ENCODE peak calls at places on chromosomes 3 and 15, in eight cellular contexts. One of them, this sample, is unnamed.

GRCh38 chr3:126321490-126321889 is 35.7 kb downstream of the KLF15 start:
- DNase-seq in mesendoderm: no peak
- DNase-seq in GM12864: no peak
- DNase-seq in body of pancreas: no peak
- DNase-seq in PC-3: no peak
- DNase-seq in MM.1S: no peak
- DNase-seq in AG10803: no peak
- DNase-seq in heart right ventricle: no peak
- DNase-seq in this sample: no peak

GRCh38 chr3:181075098-181075497 is 85.6 kb upstream of the DNAJC19 start:
- DNase-seq in mesendoderm: peak; percentile 75
- DNase-seq in GM12864: no peak
- DNase-seq in body of pancreas: no peak
- DNase-seq in PC-3: no peak
- DNase-seq in MM.1S: no peak
- DNase-seq in AG10803: no peak
- DNase-seq in heart right ventricle: no peak
- DNase-seq in this sample: no peak

GRCh38 chr3:14839236-14839635 is 20.5 kb downstream of the FGD5 start:
- DNase-seq in mesendoderm: peak; percentile 92
- DNase-seq in GM12864: no peak
- DNase-seq in body of pancreas: no peak
- DNase-seq in PC-3: no peak
- DNase-seq in MM.1S: no peak
- DNase-seq in AG10803: no peak
- DNase-seq in heart right ventricle: no peak
- DNase-seq in this sample: no peak

GRCh38 chr3:182370949-182371348 is 422.4 kb upstream of the ATP11B start:
- DNase-seq in mesendoderm: no peak
- DNase-seq in GM12864: no peak
- DNase-seq in body of pancreas: no peak
- DNase-seq in PC-3: peak; percentile 81
- DNase-seq in MM.1S: no peak
- DNase-seq in AG10803: no peak
- DNase-seq in heart right ventricle: no peak
- DNase-seq in this sample: no peak

GRCh38 chr3:140206196-140207040 is 271.4 kb downstream of the CLSTN2 start:
- DNase-seq in mesendoderm: peak; percentile 87
- DNase-seq in GM12864: no peak
- DNase-seq in body of pancreas: no peak
- DNase-seq in PC-3: peak; percentile 3
- DNase-seq in MM.1S: no peak
- DNase-seq in AG10803: peak; percentile 60
- DNase-seq in heart right ventricle: peak; percentile 17
- DNase-seq in this sample: no peak

GRCh38 chr3:123419156-123419849 is 29.6 kb downstream of the ADCY5 start:
- DNase-seq in mesendoderm: no peak
- DNase-seq in GM12864: no peak
- DNase-seq in body of pancreas: no peak
- DNase-seq in PC-3: no peak
- DNase-seq in MM.1S: no peak
- DNase-seq in AG10803: no peak
- DNase-seq in heart right ventricle: no peak
- DNase-seq in this sample: no peak

GRCh38 chr15:52337198-52337853 is 41.7 kb upstream of the MYO5C start:
- DNase-seq in mesendoderm: peak; percentile 57
- DNase-seq in GM12864: no peak
- DNase-seq in body of pancreas: no peak
- DNase-seq in PC-3: peak; percentile 78
- DNase-seq in MM.1S: no peak
- DNase-seq in AG10803: peak; percentile 59
- DNase-seq in heart right ventricle: no peak
- DNase-seq in this sample: no peak

GRCh38 chr3:57446318-57446841 is 97.8 kb downstream of the DNAH12 start:
- DNase-seq in mesendoderm: no peak
- DNase-seq in GM12864: no peak
- DNase-seq in body of pancreas: no peak
- DNase-seq in PC-3: no peak
- DNase-seq in MM.1S: no peak
- DNase-seq in AG10803: peak; percentile 51
- DNase-seq in heart right ventricle: no peak
- DNase-seq in this sample: no peak

GRCh38 chr15:65903296-65904073 is 34.2 kb downstream of the RAB11A start:
- DNase-seq in mesendoderm: peak; percentile 73
- DNase-seq in GM12864: no peak
- DNase-seq in body of pancreas: no peak
- DNase-seq in PC-3: peak; percentile 19
- DNase-seq in MM.1S: no peak
- DNase-seq in AG10803: peak; percentile 12
- DNase-seq in heart right ventricle: no peak
- DNase-seq in this sample: no peak

GRCh38 chr3:72018339-72018984 is 233.5 kb upstream of the PROK2 start:
- DNase-seq in mesendoderm: peak; percentile 60
- DNase-seq in GM12864: no peak
- DNase-seq in body of pancreas: no peak
- DNase-seq in PC-3: no peak
- DNase-seq in MM.1S: no peak
- DNase-seq in AG10803: peak; percentile 24
- DNase-seq in heart right ventricle: no peak
- DNase-seq in this sample: no peak

GRCh38 chr3:119627461-119627860 is 29.8 kb downstream of the PLA1A start:
- DNase-seq in mesendoderm: no peak
- DNase-seq in GM12864: no peak
- DNase-seq in body of pancreas: no peak
- DNase-seq in PC-3: no peak
- DNase-seq in MM.1S: no peak
- DNase-seq in AG10803: no peak
- DNase-seq in heart right ventricle: no peak
- DNase-seq in this sample: no peak

GRCh38 chr15:37394402-37395099 is 294.2 kb upstream of the MEIS2 start:
- DNase-seq in mesendoderm: no peak
- DNase-seq in GM12864: no peak
- DNase-seq in body of pancreas: no peak
- DNase-seq in PC-3: no peak
- DNase-seq in MM.1S: peak; percentile 35
- DNase-seq in AG10803: no peak
- DNase-seq in heart right ventricle: no peak
- DNase-seq in this sample: no peak

GRCh38 chr15:59199775-59200465 is 6.7 kb upstream of the LDHAL6B start:
- DNase-seq in mesendoderm: no peak
- DNase-seq in GM12864: no peak
- DNase-seq in body of pancreas: no peak
- DNase-seq in PC-3: peak; percentile 86
- DNase-seq in MM.1S: no peak
- DNase-seq in AG10803: peak; percentile 44
- DNase-seq in heart right ventricle: no peak
- DNase-seq in this sample: no peak

GRCh38 chr3:131353016-131353877 is 28.3 kb upstream of the NUDT16 start:
- DNase-seq in mesendoderm: no peak
- DNase-seq in GM12864: no peak
- DNase-seq in body of pancreas: no peak
- DNase-seq in PC-3: peak; percentile 34
- DNase-seq in MM.1S: peak; percentile 10
- DNase-seq in AG10803: no peak
- DNase-seq in heart right ventricle: no peak
- DNase-seq in this sample: no peak

GRCh38 chr3:31534036-31534435 is 1.3 kb downstream of the STT3B start:
- DNase-seq in mesendoderm: no peak
- DNase-seq in GM12864: no peak
- DNase-seq in body of pancreas: no peak
- DNase-seq in PC-3: peak; percentile 37
- DNase-seq in MM.1S: peak; percentile 51
- DNase-seq in AG10803: peak; percentile 16
- DNase-seq in heart right ventricle: no peak
- DNase-seq in this sample: no peak

GRCh38 chr15:81475471-81475870 is 101.5 kb upstream of the TMC3 start:
- DNase-seq in mesendoderm: no peak
- DNase-seq in GM12864: no peak
- DNase-seq in body of pancreas: no peak
- DNase-seq in PC-3: no peak
- DNase-seq in MM.1S: no peak
- DNase-seq in AG10803: no peak
- DNase-seq in heart right ventricle: no peak
- DNase-seq in this sample: no peak

GRCh38 chr3:136142592-136142991 is 53.5 kb downstream of the MSL2 start:
- DNase-seq in mesendoderm: peak; percentile 98
- DNase-seq in GM12864: no peak
- DNase-seq in body of pancreas: no peak
- DNase-seq in PC-3: peak; percentile 84
- DNase-seq in MM.1S: no peak
- DNase-seq in AG10803: peak; percentile 94
- DNase-seq in heart right ventricle: no peak
- DNase-seq in this sample: no peak

GRCh38 chr15:77634266-77634962 is 1.7 kb upstream of the LINGO1 start:
- DNase-seq in mesendoderm: peak; percentile 93
- DNase-seq in GM12864: peak; percentile 18
- DNase-seq in body of pancreas: peak; percentile 74
- DNase-seq in PC-3: peak; percentile 63
- DNase-seq in MM.1S: peak; percentile 70
- DNase-seq in AG10803: peak; percentile 23
- DNase-seq in heart right ventricle: peak; percentile 56
- DNase-seq in this sample: peak; percentile 60

GRCh38 chr15:62647195-62647865 is 395.2 kb upstream of the TPM1 start:
- DNase-seq in mesendoderm: peak; percentile 50
- DNase-seq in GM12864: no peak
- DNase-seq in body of pancreas: no peak
- DNase-seq in PC-3: peak; percentile 96
- DNase-seq in MM.1S: peak; percentile 15
- DNase-seq in AG10803: peak; percentile 87
- DNase-seq in heart right ventricle: peak; percentile 14
- DNase-seq in this sample: no peak

DNA sequence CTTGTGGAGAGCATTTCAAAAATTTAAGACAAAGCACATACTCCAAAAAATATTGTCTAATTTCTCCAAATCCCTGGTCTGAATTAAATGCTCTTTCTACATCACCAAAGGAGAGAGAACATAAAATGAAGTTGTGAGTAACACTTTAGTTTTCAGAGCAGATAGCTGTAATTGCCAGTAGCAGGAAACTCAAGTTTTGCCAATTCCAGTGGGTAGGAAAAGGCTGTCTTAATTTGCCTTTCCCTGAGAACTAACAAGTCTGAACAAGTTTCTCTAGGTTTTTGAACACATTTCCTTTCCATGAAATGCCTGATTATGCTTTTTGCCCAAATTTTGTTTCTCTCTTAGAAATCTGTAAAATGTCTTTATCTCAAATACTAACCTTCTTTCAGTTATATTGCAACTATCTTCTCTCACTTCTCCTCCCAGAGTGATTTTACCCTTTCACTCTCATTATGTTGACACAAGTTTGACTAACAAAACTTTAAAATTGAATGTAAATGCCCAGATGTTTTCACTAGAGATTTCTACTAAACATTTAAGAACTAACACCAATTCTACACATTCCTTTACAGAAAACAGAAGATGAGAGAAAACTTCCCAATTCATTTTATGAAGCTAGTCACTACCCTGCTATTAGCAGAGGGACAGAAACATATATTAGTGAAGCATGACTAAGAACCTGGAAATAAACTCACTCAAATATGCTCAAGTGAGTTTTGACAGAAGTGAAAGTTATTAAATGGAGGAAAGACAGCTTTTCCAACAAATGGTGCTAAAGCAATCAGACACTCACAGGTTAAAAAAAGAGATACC is 38.4 kb downstream of the RFX7 start:
- DNase-seq in mesendoderm: no peak
- DNase-seq in GM12864: no peak
- DNase-seq in body of pancreas: no peak
- DNase-seq in PC-3: no peak
- DNase-seq in MM.1S: no peak
- DNase-seq in AG10803: peak; percentile 61
- DNase-seq in heart right ventricle: no peak
- DNase-seq in this sample: no peak
- H3K4me3 ChIP-seq in mesendoderm: no peak overlapping the region
- H3K4me3 ChIP-seq in GM12864: no peak overlapping the region
- H3K4me3 ChIP-seq in body of pancreas: no peak overlapping the region
- H3K4me3 ChIP-seq in PC-3: no peak overlapping the region
- H3K4me3 ChIP-seq in MM.1S: no peak overlapping the region
- H3K4me3 ChIP-seq in AG10803: no peak overlapping the region
- H3K4me3 ChIP-seq in heart right ventricle: no peak overlapping the region
- H3K4me3 ChIP-seq in this sample: no peak overlapping the region

GRCh38 chr3:183637106-183637486 is 1.7 kb downstream of the KLHL24 start:
- DNase-seq in mesendoderm: no peak
- DNase-seq in GM12864: no peak
- DNase-seq in body of pancreas: no peak
- DNase-seq in PC-3: peak; percentile 7
- DNase-seq in MM.1S: no peak
- DNase-seq in AG10803: no peak
- DNase-seq in heart right ventricle: no peak
- DNase-seq in this sample: no peak
- H3K4me3 ChIP-seq in mesendoderm: peak overlapping the region; percentile 84
- H3K4me3 ChIP-seq in GM12864: peak overlapping the region; percentile 67
- H3K4me3 ChIP-seq in body of pancreas: peak overlapping the region; percentile 83
- H3K4me3 ChIP-seq in PC-3: peak overlapping the region; percentile 75
- H3K4me3 ChIP-seq in MM.1S: peak overlapping the region; percentile 95
- H3K4me3 ChIP-seq in AG10803: peak overlapping the region; percentile 88
- H3K4me3 ChIP-seq in heart right ventricle: peak overlapping the region; percentile 90
- H3K4me3 ChIP-seq in this sample: peak overlapping the region; percentile 92

DNA sequence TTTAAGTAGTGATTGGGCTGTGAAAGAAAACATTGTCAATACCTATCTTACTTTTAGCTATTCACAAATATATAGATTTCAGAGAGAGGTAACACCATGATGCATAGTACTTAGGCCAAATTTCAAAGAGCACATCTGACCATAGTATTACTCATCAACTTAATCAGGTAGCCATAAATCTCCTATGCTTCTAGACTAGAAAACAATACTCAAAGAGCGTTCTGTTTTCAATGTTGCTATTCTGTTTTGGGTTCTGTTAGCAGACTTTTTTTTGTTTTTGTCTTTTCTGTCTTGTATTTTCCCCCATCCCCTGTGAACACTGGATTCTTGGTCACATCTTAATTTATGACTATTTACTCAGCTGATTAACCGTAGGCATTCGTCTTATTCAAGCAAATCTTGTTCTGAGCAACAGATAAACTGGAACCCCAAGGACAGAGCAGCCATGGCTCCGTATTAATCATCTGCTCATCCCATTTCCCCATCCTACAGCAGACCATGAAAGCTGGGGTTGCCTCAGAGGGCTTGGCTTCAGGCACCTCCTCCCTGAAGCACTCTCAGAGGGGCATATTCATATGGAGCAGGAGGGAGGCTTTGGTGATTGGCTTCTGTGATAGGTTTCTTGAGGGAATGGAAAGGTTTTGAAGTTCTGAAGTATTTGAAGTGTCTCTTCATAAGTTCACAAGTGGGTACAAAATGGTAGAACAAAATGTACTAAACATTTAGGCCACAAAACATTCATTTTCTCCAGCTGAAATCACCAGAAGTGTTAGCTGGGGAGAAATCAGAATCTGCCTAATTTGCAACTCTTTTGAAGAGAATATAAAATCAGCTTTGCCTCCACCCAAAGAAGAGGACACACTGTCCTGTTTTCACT is 105.3 kb downstream of the TNIK start:
- DNase-seq in mesendoderm: no peak
- DNase-seq in GM12864: no peak
- DNase-seq in body of pancreas: no peak
- DNase-seq in PC-3: peak; percentile 80
- DNase-seq in MM.1S: no peak
- DNase-seq in AG10803: no peak
- DNase-seq in heart right ventricle: no peak
- DNase-seq in this sample: no peak
- H3K4me3 ChIP-seq in mesendoderm: no peak overlapping the region
- H3K4me3 ChIP-seq in GM12864: no peak overlapping the region
- H3K4me3 ChIP-seq in body of pancreas: no peak overlapping the region
- H3K4me3 ChIP-seq in PC-3: peak overlapping the region; percentile 16
- H3K4me3 ChIP-seq in MM.1S: no peak overlapping the region
- H3K4me3 ChIP-seq in AG10803: no peak overlapping the region
- H3K4me3 ChIP-seq in heart right ventricle: no peak overlapping the region
- H3K4me3 ChIP-seq in this sample: no peak overlapping the region

GRCh38 chr3:195537995-195538394 is 5.1 kb downstream of the PPP1R2 start:
- DNase-seq in mesendoderm: no peak
- DNase-seq in GM12864: peak; percentile 79
- DNase-seq in body of pancreas: no peak
- DNase-seq in PC-3: no peak
- DNase-seq in MM.1S: peak; percentile 99
- DNase-seq in AG10803: no peak
- DNase-seq in heart right ventricle: no peak
- DNase-seq in this sample: no peak
- H3K4me3 ChIP-seq in mesendoderm: no peak overlapping the region
- H3K4me3 ChIP-seq in GM12864: no peak overlapping the region
- H3K4me3 ChIP-seq in body of pancreas: no peak overlapping the region
- H3K4me3 ChIP-seq in PC-3: no peak overlapping the region
- H3K4me3 ChIP-seq in MM.1S: peak overlapping the region; percentile 17
- H3K4me3 ChIP-seq in AG10803: no peak overlapping the region
- H3K4me3 ChIP-seq in heart right ventricle: no peak overlapping the region
- H3K4me3 ChIP-seq in this sample: no peak overlapping the region